ENCODE peak calls at places on chromosome 13, in four cellular contexts. T is OCI-LY7, P is mammary epithelial cell, W is hepatocyte. B is an unnamed sample.

GRCh38 chr13:26377038-26377437 is 123.1 kb downstream of the CDK8 start:
- DNase-seq in W (peak; percentile 11), T (peak; percentile 18), P (peak; percentile 4), B (peak; percentile 60)

GRCh38 chr13:32209670-32210069 is 105.5 kb downstream of the ZAR1L start:
- DNase-seq in P (no peak), T (no peak), W (no peak), B (no peak)

GRCh38 chr13:89514534-89515312 is 1832.8 kb upstream of the MIR17HG start:
- DNase-seq in W (peak; percentile 4), P (peak; percentile 68), T (no peak), B (no peak)

GRCh38 chr13:62837895-62838294 is 1422.2 kb upstream of the PCDH20 start:
- DNase-seq in T (no peak), W (no peak), P (no peak), B (no peak)

GRCh38 chr13:94825507-94825906 is 113.2 kb upstream of the SOX21 start:
- DNase-seq in T (no peak), W (peak; percentile 59), P (no peak), B (no peak)

GRCh38 chr13:77536358-77536757 is 852 bp downstream of the SCEL start:
- DNase-seq in P (no peak), T (no peak), W (peak; percentile 13), B (no peak)

GRCh38 chr13:25916119-25916518 is 135.7 kb downstream of the SHISA2 start:
- DNase-seq in W (no peak), P (no peak), T (no peak), B (no peak)

GRCh38 chr13:47858042-47858677 is 142.9 kb downstream of the SUCLA2 start:
- DNase-seq in W (no peak), T (no peak), P (no peak), B (no peak)

GRCh38 chr13:59274958-59275727 is 888.6 kb downstream of the DIAPH3 start:
- DNase-seq in T (no peak), W (no peak), P (no peak), B (no peak)

DNA sequence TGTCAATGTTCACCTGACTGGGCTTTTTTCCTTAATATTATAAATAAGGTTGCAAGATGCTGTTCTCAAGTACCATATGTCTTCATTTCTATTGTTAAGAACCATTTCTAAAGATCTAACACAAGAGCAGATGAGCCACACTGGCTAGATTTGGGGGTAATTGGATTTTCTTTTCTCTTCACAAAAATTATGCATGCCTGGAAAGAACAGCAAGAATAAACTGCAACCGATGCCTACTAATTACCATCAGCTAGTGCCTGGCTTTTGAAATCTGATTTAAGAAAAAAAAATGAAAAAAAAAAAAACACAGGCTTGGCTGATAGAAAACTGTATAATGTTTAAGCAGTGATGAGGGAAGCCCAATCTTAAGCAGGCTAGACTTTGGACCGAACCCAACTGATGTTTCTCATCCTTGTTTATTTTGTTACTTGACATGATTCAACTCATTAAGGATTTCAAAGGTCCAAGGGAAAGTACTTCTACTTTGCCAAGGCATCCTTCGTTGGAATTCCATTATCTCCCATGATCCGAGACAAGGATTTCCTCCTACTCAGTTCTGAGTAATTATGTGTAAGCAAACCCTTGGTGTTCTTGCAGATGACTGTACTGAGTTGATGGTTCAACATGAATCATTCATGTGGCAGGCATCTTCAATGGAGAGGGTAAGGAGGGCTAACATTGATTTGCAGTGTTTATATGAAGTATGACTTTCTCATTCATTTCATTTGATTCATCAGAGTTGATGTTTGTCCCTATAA is 300.5 kb downstream of the SPRY2 start:
- DNase-seq in P (peak; percentile 99), T (no peak), W (peak; percentile 75), B (no peak)
- H3K4me2 ChIP-seq in P (peak overlapping the region; percentile 63), T (no peak overlapping the region), W (no peak overlapping the region), B (no peak overlapping the region)

DNA sequence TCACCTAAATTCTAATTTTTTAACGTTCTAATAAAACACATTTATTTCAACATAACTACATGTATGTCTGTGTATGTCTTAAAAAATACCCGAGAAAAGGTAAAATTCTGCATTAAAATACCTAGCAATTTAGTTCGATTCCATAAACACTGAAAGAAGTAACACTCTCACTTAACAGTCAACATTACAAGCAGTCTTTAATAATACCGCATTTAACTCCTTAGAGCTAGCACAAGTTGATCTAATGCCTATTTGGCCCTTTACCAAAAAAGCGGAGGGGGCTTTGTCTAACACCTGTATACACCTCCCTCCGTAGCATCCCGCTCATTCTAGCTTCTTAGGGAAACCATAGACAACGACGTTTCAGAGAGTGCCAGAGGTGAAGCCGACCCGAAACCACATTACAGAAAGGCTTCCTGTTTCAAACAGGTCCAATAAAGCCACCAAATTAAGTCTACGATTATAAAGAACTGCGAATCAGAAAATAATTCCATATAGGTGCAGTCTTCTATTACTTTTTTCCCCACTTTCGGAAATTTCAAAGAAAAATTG is 1.2 kb downstream of the SPART start:
- DNase-seq in P (peak; percentile 44), T (no peak), W (peak; percentile 19), B (no peak)
- H3K4me2 ChIP-seq in P (peak overlapping the region; percentile 86), T (no peak overlapping the region), W (peak overlapping the region; percentile 83), B (no peak overlapping the region)

GRCh38 chr13:111425326-111425725 is 104.9 kb downstream of the TEX29 start:
- DNase-seq in W (no peak), P (no peak), T (no peak), B (no peak)

GRCh38 chr13:111434578-111435159 is 114.2 kb downstream of the TEX29 start:
- DNase-seq in T (no peak), P (no peak), W (no peak), B (no peak)

GRCh38 chr13:111424134-111424533 is 103.7 kb downstream of the TEX29 start:
- DNase-seq in P (no peak), T (no peak), W (no peak), B (no peak)

GRCh38 chr13:111431241-111431640 is 110.8 kb downstream of the TEX29 start:
- DNase-seq in W (no peak), P (no peak), T (no peak), B (no peak)

GRCh38 chr13:111429064-111429558 is 108.7 kb downstream of the TEX29 start:
- DNase-seq in P (peak; percentile 4), W (peak; percentile 73), T (peak; percentile 4), B (peak; percentile 76)
- H3K4me2 ChIP-seq in P (no peak overlapping the region), W (peak overlapping the region; percentile 65), T (no peak overlapping the region), B (no peak overlapping the region)

DNA sequence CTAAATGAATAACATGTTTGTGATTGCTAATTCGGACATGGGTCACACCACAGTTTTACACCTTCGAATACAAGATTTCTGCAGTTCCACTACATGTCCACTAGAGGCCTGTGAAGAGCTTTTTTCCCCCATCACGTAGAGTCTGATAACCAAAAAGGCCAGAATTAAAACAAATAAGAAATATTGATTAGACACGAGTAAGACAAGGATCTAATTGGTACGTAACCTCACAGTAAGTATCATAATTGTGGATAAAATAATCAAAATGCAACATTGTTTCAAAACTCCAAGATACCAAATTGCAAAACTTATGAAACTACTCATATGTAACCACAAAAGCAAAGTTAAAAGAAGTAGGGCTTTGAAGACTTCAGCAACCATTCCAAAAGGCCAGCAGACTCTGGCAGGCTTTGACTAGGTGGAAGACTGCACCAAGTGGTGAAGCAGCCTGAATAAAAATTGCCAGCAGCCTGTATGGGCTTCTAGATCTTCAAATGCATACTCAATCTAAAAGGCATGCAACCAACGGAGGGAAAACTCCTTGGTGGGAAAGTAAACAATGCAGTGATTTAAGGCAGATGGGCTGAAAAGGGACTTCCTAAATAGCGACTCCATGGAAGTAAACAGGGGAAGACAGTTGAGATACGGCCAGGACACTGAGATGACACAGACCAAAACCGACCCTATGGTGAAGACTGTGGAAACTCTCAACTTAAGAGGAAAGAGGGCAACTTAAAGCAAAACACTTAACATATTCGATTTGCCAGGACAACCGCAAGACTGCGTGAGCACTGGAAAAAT is 56.7 kb downstream of the STARD13 start:
- DNase-seq in W (peak; percentile 53), T (peak; percentile 64), P (no peak), B (peak; percentile 78)
- H3K4me2 ChIP-seq in W (peak overlapping the region; percentile 24), T (no peak overlapping the region), P (no peak overlapping the region), B (no peak overlapping the region)

GRCh38 chr13:114142137-114142550 is 9.7 kb upstream of the RASA3 start:
- DNase-seq in W (no peak), T (no peak), P (no peak), B (no peak)
- H3K4me2 ChIP-seq in W (no peak overlapping the region), T (no peak overlapping the region), P (no peak overlapping the region), B (no peak overlapping the region)

DNA sequence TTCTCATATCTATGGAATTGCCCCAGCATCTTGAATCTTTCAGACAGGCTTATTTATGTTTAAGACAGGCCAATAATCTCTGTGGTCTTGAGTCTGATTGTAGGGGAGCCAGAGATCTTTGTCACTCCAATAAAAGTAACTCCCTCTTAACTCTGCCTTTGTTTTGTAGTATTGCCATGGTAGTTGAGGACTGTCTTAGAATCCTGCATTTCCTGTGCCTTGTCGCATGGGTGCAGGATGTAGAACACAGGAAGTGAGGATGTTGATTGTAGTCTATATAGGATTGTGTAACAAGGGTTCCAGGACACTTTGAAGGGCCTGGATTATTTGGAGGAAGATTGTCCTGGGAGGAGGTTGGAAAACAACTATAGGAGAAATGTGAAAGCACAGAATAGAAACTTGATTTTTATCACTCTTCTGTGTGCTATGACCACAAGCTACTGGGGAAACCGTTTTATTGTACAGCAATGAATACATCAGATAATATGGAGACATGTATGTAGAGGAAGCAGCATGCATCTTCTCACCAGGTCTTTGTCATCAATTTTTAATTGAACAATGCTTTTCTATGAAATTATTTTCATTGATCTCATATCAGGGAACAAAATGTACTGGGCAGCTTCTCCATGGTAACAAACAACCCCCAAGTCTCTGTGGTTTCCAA is 411.7 kb downstream of the FGF9 start:
- DNase-seq in T (no peak), W (no peak), P (no peak), B (no peak)
- H3K4me2 ChIP-seq in T (no peak overlapping the region), W (no peak overlapping the region), P (no peak overlapping the region), B (no peak overlapping the region)

GRCh38 chr13:22929391-22930126 is 251.2 kb upstream of the SGCG start:
- DNase-seq in P (no peak), T (no peak), W (no peak), B (no peak)
- H3K4me2 ChIP-seq in P (no peak overlapping the region), T (no peak overlapping the region), W (no peak overlapping the region), B (no peak overlapping the region)

GRCh38 chr13:110628952-110629701 is 13.8 kb downstream of the NAXD start:
- DNase-seq in T (no peak), W (peak; percentile 49), P (no peak), B (no peak)
- H3K4me2 ChIP-seq in T (no peak overlapping the region), W (peak overlapping the region; percentile 68), P (no peak overlapping the region), B (no peak overlapping the region)

GRCh38 chr13:42807236-42807635 is 25.9 kb downstream of the FAM216B start:
- DNase-seq in T (no peak), W (no peak), P (no peak), B (no peak)
- H3K4me2 ChIP-seq in T (no peak overlapping the region), W (no peak overlapping the region), P (no peak overlapping the region), B (no peak overlapping the region)

B was measured in Karpas-422.